ENCODE peak calls at places on chromosomes 11 and 22, in six cellular contexts. R is H9, X is IMR-90, O is neuronal stem cell, K is mesenchymal stem cell, D is mesendoderm. Z is an unnamed sample.
A peak's percentile ranks its signal among the peaks of the same experiment; 100 is the strongest.

GRCh38 chr22:48135641-48136040 is 1373.2 kb downstream of the TBC1D22A start:
- DNase-seq in R (no peak), O (no peak), K (no peak), D (no peak), X (no peak), Z (no peak)

GRCh38 chr11:31641477-31642062 is 132.0 kb downstream of the ELP4 start:
- DNase-seq in D (peak; percentile 64), X (peak; percentile 36), O (peak; percentile 38), K (peak; percentile 35), R (peak; percentile 49), Z (peak; percentile 65)

GRCh38 chr11:16347928-16348685 is 8.2 kb downstream of the SOX6 start:
- DNase-seq in R (no peak), O (no peak), X (peak; percentile 42), D (no peak), K (no peak), Z (no peak)

GRCh38 chr11:7577883-7578242 is 64.1 kb downstream of the PPFIBP2 start:
- DNase-seq in K (peak; percentile 70), D (peak; percentile 87), R (peak; percentile 44), X (peak; percentile 49), O (no peak), Z (peak; percentile 94)

GRCh38 chr22:42171946-42172345 is 41.3 kb upstream of the CYP2D6 start:
- DNase-seq in R (no peak), O (no peak), K (no peak), X (no peak), D (no peak), Z (no peak)

GRCh38 chr11:78731008-78731407 is 156.3 kb upstream of the NARS2 start:
- DNase-seq in D (no peak), X (no peak), K (peak; percentile 42), R (no peak), O (no peak), Z (no peak)

GRCh38 chr11:120108154-120108784 is 29.6 kb downstream of the TRIM29 start:
- DNase-seq in O (peak; percentile 74), D (peak; percentile 63), K (peak; percentile 48), R (peak; percentile 78), X (peak; percentile 30), Z (peak; percentile 62)

GRCh38 chr22:42766860-42767259 is 46.2 kb upstream of the A4GALT start:
- DNase-seq in X (no peak), K (no peak), D (no peak), R (no peak), O (no peak), Z (no peak)

GRCh38 chr11:103959279-103959930 is 77.0 kb upstream of the DDI1 start:
- DNase-seq in R (no peak), D (peak; percentile 45), O (no peak), K (peak; percentile 42), X (peak; percentile 79), Z (peak; percentile 9)

GRCh38 chr11:111938687-111939160 is 1.6 kb downstream of the DIXDC1 start:
- DNase-seq in R (peak; percentile 67), D (peak; percentile 77), K (peak; percentile 81), O (no peak), X (peak; percentile 63), Z (peak; percentile 27)

GRCh38 chr11:7793233-7793632 is 3.5 kb downstream of the OR5P2 start:
- DNase-seq in X (no peak), R (no peak), K (no peak), O (no peak), D (no peak), Z (no peak)

GRCh38 chr11:113584371-113584770 is 109.2 kb upstream of the DRD2 start:
- DNase-seq in O (no peak), K (no peak), X (no peak), D (no peak), R (no peak), Z (peak; percentile 78)

GRCh38 chr22:24977370-24978230 is 25.1 kb downstream of the KIAA1671 start:
- DNase-seq in K (peak; percentile 54), R (no peak), D (peak; percentile 80), O (no peak), X (no peak), Z (peak; percentile 80)

GRCh38 chr22:24978308-24978707 is 25.8 kb downstream of the KIAA1671 start:
- DNase-seq in K (no peak), D (no peak), O (no peak), R (no peak), X (no peak), Z (peak; percentile 57)

GRCh38 chr22:24975125-24975640 is 22.7 kb downstream of the KIAA1671 start:
- DNase-seq in O (no peak), X (no peak), R (no peak), D (no peak), K (no peak), Z (no peak)

GRCh38 chr22:24975813-24976341 is 23.4 kb downstream of the KIAA1671 start:
- DNase-seq in X (no peak), R (no peak), K (peak; percentile 56), D (no peak), O (no peak), Z (no peak)

GRCh38 chr22:24976442-24977218 is 24.1 kb downstream of the KIAA1671 start:
- DNase-seq in D (no peak), X (no peak), R (no peak), K (no peak), O (no peak), Z (no peak)
- H2AK5ac ChIP-seq in D (no peak overlapping the region), X (no peak overlapping the region), R (no peak overlapping the region), K (no peak overlapping the region), O (no peak overlapping the region), Z (no peak overlapping the region)

GRCh38 chr22:29269731-29270474 is 1.8 kb downstream of the EWSR1 start:
- DNase-seq in X (peak; percentile 12), O (no peak), R (no peak), D (peak; percentile 54), K (peak; percentile 49), Z (peak; percentile 24)
- H3K18ac ChIP-seq in X (no peak overlapping the region), O (no peak overlapping the region), R (no peak overlapping the region), D (no peak overlapping the region), K (no peak overlapping the region), Z (no peak overlapping the region)

DNA sequence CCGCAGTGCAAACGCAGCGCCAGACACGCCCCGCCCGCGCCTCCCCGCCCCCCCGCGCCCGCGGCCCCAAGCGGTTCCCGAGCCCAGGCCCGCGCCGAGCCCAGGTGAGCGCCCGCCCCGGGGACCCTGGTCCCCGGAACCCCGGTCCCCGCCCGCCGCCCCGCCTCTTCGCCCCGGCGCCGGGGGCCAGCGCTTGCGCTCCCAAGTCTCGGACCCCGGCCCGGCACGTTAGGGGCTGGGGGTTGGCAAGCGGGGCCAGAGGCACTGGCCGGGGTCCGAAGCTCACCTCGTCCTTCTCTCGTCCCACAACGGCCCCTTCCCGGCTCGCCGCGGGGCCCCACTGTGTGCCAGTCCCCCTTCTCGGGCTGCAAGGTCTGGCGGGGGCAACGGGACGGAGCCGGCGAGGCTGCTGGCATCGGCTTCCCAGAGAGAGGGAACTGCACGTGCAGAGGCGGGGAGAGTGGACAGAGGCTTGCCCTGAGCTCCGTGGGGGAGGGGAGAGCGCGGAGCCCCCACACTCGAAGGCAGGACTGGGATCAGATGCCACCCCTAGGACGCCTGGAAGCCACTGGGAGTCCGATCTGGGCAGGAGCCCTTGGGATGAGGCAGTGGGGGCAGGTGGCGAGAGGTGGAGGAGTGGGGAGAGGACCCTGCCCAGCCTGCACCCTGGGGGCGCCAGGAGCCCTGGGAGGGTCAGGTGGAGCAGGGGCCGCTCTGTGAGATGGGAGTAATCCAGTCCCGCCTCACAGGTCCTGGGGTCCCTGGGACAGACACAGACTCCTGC is 1.8 kb upstream of the AIFM3 start:
- DNase-seq in R (no peak), K (no peak), D (no peak), X (no peak), O (no peak), Z (no peak)
- H3K27me3 ChIP-seq in R (peaks cover 31% of the 10 kb centered on the region), K (peaks cover 47% of the 10 kb centered on the region), D (peaks cover 12% of the 10 kb centered on the region), X (peaks cover 41% of the 10 kb centered on the region), O (no peaks in the 10 kb centered on the region), Z (peaks cover 24% of the 10 kb centered on the region)

GRCh38 chr11:64056861-64057260 is 21.1 kb downstream of the FLRT1 start:
- DNase-seq in D (no peak), K (no peak), R (no peak), O (no peak), X (no peak), Z (no peak)
- H2AK5ac ChIP-seq in D (no peak overlapping the region), K (no peak overlapping the region), R (no peak overlapping the region), O (peak overlapping the region; percentile 53), X (no peak overlapping the region), Z (no peak overlapping the region)

DNA sequence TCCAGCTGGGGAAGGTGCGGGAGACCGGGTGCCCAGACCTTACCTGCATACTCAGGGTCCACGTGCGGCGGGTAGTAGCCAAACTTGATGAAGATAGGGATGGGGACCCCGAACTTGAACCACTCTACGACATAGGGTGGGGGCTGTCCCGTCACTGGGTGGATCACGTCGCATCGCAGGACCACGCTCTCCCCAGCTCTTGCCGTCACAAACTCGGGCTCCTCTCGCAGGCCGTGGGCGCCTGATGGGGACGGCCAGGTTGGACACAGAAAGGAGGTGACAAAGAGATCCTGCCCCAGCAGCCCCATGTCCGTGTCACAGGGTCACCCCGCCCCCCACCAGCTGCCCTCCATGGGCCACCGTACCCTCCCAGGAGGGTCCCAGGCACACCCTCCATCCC is 10.8 kb downstream of the IGSF9B start:
- DNase-seq in K (no peak), X (no peak), D (no peak), O (no peak), R (no peak), Z (no peak)
- H3K18ac ChIP-seq in K (no peak overlapping the region), X (no peak overlapping the region), D (no peak overlapping the region), O (peak overlapping the region; percentile 75), R (no peak overlapping the region), Z (no peak overlapping the region)

DNA sequence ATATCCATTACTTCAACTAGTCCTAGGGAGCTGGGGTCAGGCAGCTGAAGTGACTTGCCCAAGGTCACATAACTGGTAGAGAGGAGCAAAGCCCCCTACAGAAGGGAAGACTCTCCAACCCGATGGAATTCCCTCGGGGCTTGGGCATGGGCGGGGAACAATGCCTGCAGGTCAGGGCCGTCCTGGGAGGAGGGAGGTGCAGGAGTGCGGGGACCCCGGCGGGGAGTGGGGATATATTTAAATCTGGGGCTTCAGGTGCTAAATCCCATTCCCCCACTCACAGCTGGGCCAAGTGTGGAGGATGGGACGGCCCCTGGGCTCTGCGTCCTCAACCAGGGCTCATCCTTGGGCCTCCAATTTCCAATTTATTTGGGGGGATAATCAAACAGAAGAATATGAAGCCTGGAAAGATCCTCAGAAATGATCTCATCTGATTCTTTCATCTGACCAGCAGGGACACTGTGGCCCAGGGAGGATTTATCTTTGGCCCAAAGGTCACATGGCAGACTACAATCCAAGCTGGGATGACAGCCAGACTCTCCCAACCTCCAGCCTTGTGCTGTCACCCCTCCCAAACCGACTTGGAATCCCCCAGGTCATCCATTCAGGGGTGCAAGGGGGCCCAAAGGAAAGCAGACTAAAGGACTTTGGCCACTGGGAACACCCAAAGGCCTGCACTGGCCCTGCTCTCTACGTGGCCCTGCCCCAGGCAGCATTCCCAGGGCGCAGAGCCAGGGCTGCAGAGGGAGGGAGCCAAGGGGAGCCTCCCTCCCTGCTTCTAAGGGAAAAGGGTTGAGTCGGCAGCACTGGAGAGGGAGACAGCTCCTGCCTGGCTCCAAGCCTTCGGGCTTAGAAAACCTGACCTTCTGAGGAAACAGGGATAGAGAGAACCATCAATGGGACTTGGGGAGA is 8.7 kb upstream of the C1QTNF6 start:
- DNase-seq in D (peak; percentile 56), R (no peak), O (no peak), K (peak; percentile 82), X (peak; percentile 79), Z (peak; percentile 76)
- H3K27me3 ChIP-seq in D (no peaks in the 10 kb centered on the region), R (no peaks in the 10 kb centered on the region), O (no peaks in the 10 kb centered on the region), K (no peaks in the 10 kb centered on the region), X (no peaks in the 10 kb centered on the region), Z (no peaks in the 10 kb centered on the region)

GRCh38 chr11:61526956-61527731 is 18.6 kb downstream of the LRRC10B start:
- DNase-seq in K (no peak), R (no peak), D (peak; percentile 47), X (no peak), O (no peak), Z (no peak)
- H2AK5ac ChIP-seq in K (no peak overlapping the region), R (no peak overlapping the region), D (no peak overlapping the region), X (no peak overlapping the region), O (no peak overlapping the region), Z (no peak overlapping the region)

Z was measured in trophoblast cell.